ENCODE peak calls at places on chromosomes 4 and X, in six cellular contexts. One of them, this sample, is unnamed.

GRCh38 chrX:123267220-123267619 is 83.1 kb downstream of the GRIA3 start:
- DNase-seq in lung microvascular endothelial cell: no peak
- DNase-seq in sigmoid colon: no peak
- DNase-seq in H9: no peak
- DNase-seq in endothelial cell: no peak
- DNase-seq in putamen: no peak
- DNase-seq in this sample: no peak

GRCh38 chr4:83170952-83171399 is 56.4 kb upstream of the PLAC8 start:
- DNase-seq in lung microvascular endothelial cell: peak
- DNase-seq in sigmoid colon: no peak
- DNase-seq in H9: peak
- DNase-seq in endothelial cell: no peak
- DNase-seq in putamen: no peak
- DNase-seq in this sample: no peak

GRCh38 chrX:98380106-98380505 is 1496.4 kb downstream of the RPA4 start:
- DNase-seq in lung microvascular endothelial cell: no peak
- DNase-seq in sigmoid colon: no peak
- DNase-seq in H9: peak
- DNase-seq in endothelial cell: no peak
- DNase-seq in putamen: no peak
- DNase-seq in this sample: no peak

GRCh38 chrX:17805120-17805519 is 56.0 kb downstream of the RAI2 start:
- DNase-seq in lung microvascular endothelial cell: no peak
- DNase-seq in sigmoid colon: no peak
- DNase-seq in H9: peak
- DNase-seq in endothelial cell: peak
- DNase-seq in putamen: no peak
- DNase-seq in this sample: no peak

GRCh38 chr4:104451573-104451972 is 43.1 kb downstream of the CXXC4 start:
- DNase-seq in lung microvascular endothelial cell: no peak
- DNase-seq in sigmoid colon: no peak
- DNase-seq in H9: no peak
- DNase-seq in endothelial cell: no peak
- DNase-seq in putamen: peak
- DNase-seq in this sample: no peak

GRCh38 chr4:117064297-117064696 is 21.1 kb downstream of the TRAM1L1 start:
- DNase-seq in lung microvascular endothelial cell: no peak
- DNase-seq in sigmoid colon: no peak
- DNase-seq in H9: no peak
- DNase-seq in endothelial cell: no peak
- DNase-seq in putamen: no peak
- DNase-seq in this sample: no peak

GRCh38 chr4:26212528-26212927 is 108.3 kb upstream of the RBPJ start:
- DNase-seq in lung microvascular endothelial cell: no peak
- DNase-seq in sigmoid colon: no peak
- DNase-seq in H9: no peak
- DNase-seq in endothelial cell: no peak
- DNase-seq in putamen: no peak
- DNase-seq in this sample: no peak

GRCh38 chr4:185965456-185966384 is 103.2 kb upstream of the TLR3 start:
- DNase-seq in lung microvascular endothelial cell: peak
- DNase-seq in sigmoid colon: no peak
- DNase-seq in H9: no peak
- DNase-seq in endothelial cell: no peak
- DNase-seq in putamen: no peak
- DNase-seq in this sample: no peak